ENCODE peak calls at places on chromosomes 11 and 22, in six cellular contexts. X is AG04449, E is AG09319, O is chondrocyte, N is type B pancreatic cell, L is hepatocyte. R is an unnamed sample.

GRCh38 chr11:35214792-35215193 is 75.8 kb downstream of the CD44 start:
- DNase-seq in E (peak), O (no peak), N (no peak), X (peak), L (no peak), R (no peak)

GRCh38 chr11:79393362-79394043 is 47.3 kb downstream of the TENM4 start:
- DNase-seq in O (no peak), L (peak), E (no peak), N (no peak), X (no peak), R (no peak)

GRCh38 chr11:84902445-84902844 is 724.7 kb downstream of the DLG2 start:
- DNase-seq in N (no peak), O (no peak), X (no peak), E (no peak), L (no peak), R (no peak)

GRCh38 chr11:131969261-131969660 is 598.8 kb downstream of the NTM start:
- DNase-seq in L (no peak), E (no peak), O (no peak), X (no peak), N (no peak), R (no peak)

GRCh38 chr11:280762-281485 is 2.7 kb downstream of the NLRP6 start:
- DNase-seq in X (no peak), E (no peak), N (no peak), L (no peak), O (peak), R (no peak)

GRCh38 chr22:28986366-28986765 is 75.3 kb downstream of the C22orf31 start:
- DNase-seq in L (peak), O (no peak), N (no peak), E (peak), X (no peak), R (no peak)

GRCh38 chr11:2791521-2792375 is 92.0 kb upstream of the KCNQ1OT1 start:
- DNase-seq in N (peak), E (no peak), O (peak), X (no peak), L (no peak), R (peak)

GRCh38 chr22:19892249-19892879 is 37.7 kb upstream of the GNB1L start:
- DNase-seq in N (no peak), X (no peak), E (no peak), O (no peak), L (peak), R (no peak)

GRCh38 chr11:19811391-19811790 is 98.8 kb downstream of the NAV2 start:
- DNase-seq in L (no peak), X (no peak), N (no peak), E (no peak), O (no peak), R (no peak)

GRCh38 chr11:62139526-62140301 is 15.9 kb downstream of the INCENP start:
- DNase-seq in O (peak), E (no peak), N (peak), L (no peak), X (no peak), R (peak)

GRCh38 chr11:121257976-121258375 is 34.6 kb upstream of the SC5D start:
- DNase-seq in N (no peak), X (no peak), L (no peak), O (no peak), E (no peak), R (no peak)

GRCh38 chr22:25402501-25403283 is 161.8 kb upstream of the GRK3 start:
- DNase-seq in X (no peak), L (no peak), N (no peak), O (no peak), E (no peak), R (no peak)

GRCh38 chr11:69108559-69108958 is 47.2 kb upstream of the SMIM38 start:
- DNase-seq in X (no peak), O (peak), E (no peak), L (no peak), N (no peak), R (no peak)

GRCh38 chr22:30829901-30830550 is 135.4 kb downstream of the OSBP2 start:
- DNase-seq in L (no peak), E (peak), O (no peak), X (peak), N (peak), R (peak)

GRCh38 chr11:66992041-66992440 is 16.9 kb downstream of the C11orf86 start:
- DNase-seq in E (no peak), N (no peak), O (no peak), X (no peak), L (no peak), R (no peak)

GRCh38 chr11:46382644-46383403 is 1.4 kb downstream of the MDK start:
- DNase-seq in L (peak), N (no peak), X (no peak), E (no peak), O (no peak), R (no peak)

GRCh38 chr11:124746621-124747243 is 5.3 kb downstream of the VSIG2 start:
- DNase-seq in E (peak), X (no peak), L (peak), O (no peak), N (no peak), R (no peak)

GRCh38 chr22:33013051-33013450 is 45.1 kb downstream of the SYN3 start:
- DNase-seq in E (no peak), N (no peak), X (no peak), O (no peak), L (no peak), R (peak)

GRCh38 chr22:23130697-23131096 is 11.1 kb downstream of the RSPH14 start:
- DNase-seq in L (no peak), N (no peak), E (no peak), X (no peak), O (peak), R (no peak)

GRCh38 chr11:70364198-70364597 is 34.1 kb upstream of the CTTN start:
- DNase-seq in E (no peak), N (no peak), O (no peak), L (no peak), X (no peak), R (no peak)

GRCh38 chr11:128599729-128600128 is 12.4 kb upstream of the ETS1 start:
- DNase-seq in O (no peak), E (no peak), X (no peak), N (no peak), L (no peak), R (no peak)

GRCh38 chr11:1570896-1571759 is 943 bp downstream of the DUSP8 start:
- DNase-seq in N (peak), O (no peak), L (peak), E (no peak), X (no peak), R (no peak)

GRCh38 chr11:68137833-68138232 is 16.6 kb upstream of the CHKA start:
- DNase-seq in O (no peak), N (no peak), X (no peak), E (no peak), L (peak), R (no peak)

GRCh38 chr11:12598330-12599256 is 75.6 kb upstream of the TEAD1 start:
- DNase-seq in O (no peak), X (no peak), L (no peak), N (no peak), E (no peak), R (no peak)

GRCh38 chr11:78040691-78041379 is 17.8 kb upstream of the KCTD14 start:
- DNase-seq in L (no peak), O (no peak), X (no peak), N (no peak), E (no peak), R (no peak)

GRCh38 chr11:32432565-32433248 is 2.6 kb downstream of the WT1 start:
- DNase-seq in N (no peak), E (no peak), O (no peak), X (no peak), L (no peak), R (no peak)

GRCh38 chr11:17014774-17015638 is 792 bp upstream of the PLEKHA7 start:
- DNase-seq in X (no peak), E (no peak), N (peak), O (no peak), L (peak), R (no peak)

GRCh38 chr11:114280696-114281095 is 15.5 kb upstream of the NNMT start:
- DNase-seq in E (peak), N (no peak), X (no peak), L (peak), O (no peak), R (peak)

GRCh38 chr11:130525307-130525706 is 76.9 kb downstream of the ADAMTS15 start:
- DNase-seq in X (no peak), L (no peak), E (no peak), O (no peak), N (no peak), R (no peak)

GRCh38 chr11:6298605-6299004 is 21.7 kb downstream of the CAVIN3 start:
- DNase-seq in L (peak), N (no peak), X (no peak), E (no peak), O (no peak), R (no peak)

GRCh38 chr11:120511116-120511803 is at the start of gene GRIK4:
- DNase-seq in N (peak), X (no peak), E (peak), O (peak), L (peak), R (peak)

GRCh38 chr11:27296406-27296994 is 66.5 kb downstream of the CCDC34 start:
- DNase-seq in E (peak), X (no peak), L (peak), O (no peak), N (no peak), R (no peak)
- TF ChIP-seq CTCF in E (peak), X (peak), L (peak), O (peak), N (peak), R (peak)

GRCh38 chr11:115677190-115677589 is 173.0 kb upstream of the CADM1 start:
- DNase-seq in X (no peak), L (no peak), E (no peak), N (no peak), O (no peak), R (no peak)

GRCh38 chr11:115676206-115676605 is 172.0 kb upstream of the CADM1 start:
- DNase-seq in O (no peak), L (no peak), X (no peak), N (no peak), E (no peak), R (no peak)

GRCh38 chr11:115676768-115677167 is 172.6 kb upstream of the CADM1 start:
- DNase-seq in E (no peak), L (no peak), O (no peak), X (no peak), N (no peak), R (no peak)

GRCh38 chr11:115679945-115680344 is 175.7 kb upstream of the CADM1 start:
- DNase-seq in X (no peak), E (no peak), O (no peak), N (no peak), L (no peak), R (no peak)

DNA sequence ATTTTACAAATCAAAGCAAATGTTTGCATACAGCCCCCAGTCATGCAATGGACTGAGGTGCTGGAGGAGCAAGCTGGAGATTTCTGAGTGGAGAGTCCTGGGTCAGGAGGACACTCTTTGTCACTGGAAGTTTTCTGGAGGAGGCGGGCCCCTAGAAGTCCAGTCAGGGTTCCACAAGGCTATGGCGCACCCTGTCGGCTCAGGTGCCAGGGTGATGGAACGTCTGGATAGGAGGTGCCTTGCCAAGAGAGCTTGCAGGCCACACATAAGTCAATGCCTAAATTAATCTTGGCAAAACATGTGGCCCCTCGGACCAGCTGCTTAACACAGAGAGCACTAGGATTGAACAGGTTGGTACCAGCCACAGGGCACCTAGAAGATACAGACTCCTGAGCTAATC is 174.7 kb upstream of the CADM1 start:
- DNase-seq in X (no peak), O (no peak), E (no peak), N (no peak), L (peak), R (no peak)
- TF ChIP-seq CTCF in X (no peak), O (no peak), E (no peak), N (no peak), L (no peak), R (no peak)

DNA sequence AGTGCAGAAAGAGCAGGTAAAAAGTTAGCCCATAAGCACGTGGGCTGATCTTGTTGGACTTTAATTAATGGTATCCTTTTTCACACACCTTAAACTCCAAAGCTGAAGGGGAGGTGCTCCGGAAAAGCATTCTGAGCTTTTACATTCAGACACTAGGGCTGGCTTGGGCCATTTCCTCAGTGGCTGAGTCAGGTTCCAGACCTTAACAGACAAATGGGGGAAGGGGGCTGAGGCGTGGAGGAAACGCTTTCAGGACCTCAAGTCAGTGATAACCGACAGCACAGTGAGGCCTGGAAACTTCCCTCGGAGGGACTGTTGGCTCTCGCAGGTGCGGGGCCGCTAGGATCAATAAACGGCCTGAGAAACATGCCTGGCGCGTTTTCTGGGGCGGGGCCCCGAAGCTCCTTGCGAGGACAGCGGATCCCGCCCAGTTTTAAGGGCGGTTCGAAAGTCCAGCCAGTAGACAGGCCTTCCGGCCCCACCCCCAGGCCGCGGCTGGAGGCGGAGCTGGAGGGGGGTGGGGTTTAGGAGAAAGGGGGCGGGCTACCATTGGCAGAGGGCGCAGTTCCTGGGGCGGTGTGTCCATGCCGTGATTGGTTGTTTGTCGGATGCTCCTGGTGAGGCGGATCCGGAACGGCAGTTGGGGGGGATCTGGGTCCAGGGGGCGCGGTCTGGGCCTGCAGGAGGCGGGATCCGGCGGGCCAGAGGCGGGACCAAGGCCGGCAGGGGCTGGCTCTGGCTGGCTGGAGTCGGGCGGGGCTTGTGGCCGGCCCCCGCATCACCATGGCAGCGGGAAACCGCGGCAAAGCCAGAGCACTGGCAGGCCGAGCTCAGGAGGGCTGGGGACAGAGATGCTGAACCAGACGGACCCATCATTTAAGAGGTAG is 8.0 kb downstream of the C11orf52 start:
- DNase-seq in L (peak), E (peak), O (peak), X (peak), N (peak), R (peak)
- TF ChIP-seq CTCF in L (no peak), E (no peak), O (peak), X (no peak), N (peak), R (peak)

GRCh38 chr22:27794244-27794643 is 7.3 kb downstream of the MN1 start:
- DNase-seq in N (no peak), E (no peak), L (no peak), O (no peak), X (no peak), R (no peak)
- TF ChIP-seq CTCF in N (peak), E (no peak), L (no peak), O (peak), X (no peak), R (no peak)

DNA sequence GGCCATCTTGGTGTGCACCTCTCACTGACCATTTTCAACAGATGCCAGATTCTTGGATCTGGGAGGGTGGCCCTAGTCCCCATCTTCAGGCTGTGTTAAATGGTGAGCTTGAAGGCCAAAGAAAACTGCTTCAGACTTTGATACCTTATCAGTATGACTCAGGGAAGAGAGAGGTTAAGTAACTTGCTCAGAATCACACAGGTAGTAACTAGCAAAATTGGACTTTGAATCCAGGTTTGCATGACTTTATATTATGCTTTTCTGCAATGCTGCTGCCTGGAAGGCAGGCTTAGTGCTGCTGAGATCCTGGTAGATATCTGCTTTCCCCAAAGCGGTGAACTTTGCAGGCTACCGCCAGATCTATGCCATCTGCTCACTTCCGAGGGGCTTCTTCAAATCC is 487.3 kb downstream of the INSC start:
- DNase-seq in X (no peak), O (no peak), L (peak), N (no peak), E (no peak), R (no peak)
- TF ChIP-seq CTCF in X (no peak), O (no peak), L (no peak), N (no peak), E (no peak), R (no peak)

GRCh38 chr11:116840224-116840745 is 2.9 kb upstream of the APOA1 start:
- DNase-seq in L (no peak), O (no peak), E (no peak), N (no peak), X (no peak), R (no peak)
- TF ChIP-seq CTCF in L (peak), O (peak), E (peak), N (no peak), X (peak), R (peak)

GRCh38 chr22:38230108-38230825 is 28.5 kb downstream of the MAFF start:
- DNase-seq in L (peak), X (no peak), O (no peak), E (no peak), N (no peak), R (no peak)
- TF ChIP-seq CTCF in L (peak), X (peak), O (peak), E (peak), N (peak), R (peak)